ENCODE peak calls at places on chromosomes 6 and 20, in six cellular contexts. T is kidney, O is H9, P is astrocyte, Z is SK-N-SH, Q is neural progenitor cell. B is an unnamed sample. For H3K4me1, the result is how much of the 10 kb centered on the place peaks cover.

GRCh38 chr6:170152989-170153388 is 137.9 kb downstream of the DLL1 start:
- DNase-seq in Q (peak), T (peak), O (peak), P (peak), Z (no peak), B (peak)

GRCh38 chr6:35485402-35485877 is 11.4 kb downstream of the TEAD3 start:
- DNase-seq in P (peak), Q (peak), T (peak), O (peak), Z (no peak), B (peak)

GRCh38 chr20:32333988-32334885 is 23.9 kb upstream of the ASXL1 start:
- DNase-seq in O (no peak), Z (no peak), P (no peak), Q (no peak), T (peak), B (peak)

GRCh38 chr6:11584264-11584663 is 46.7 kb downstream of the TMEM170B start:
- DNase-seq in T (no peak), Z (no peak), P (no peak), O (no peak), Q (no peak), B (no peak)

GRCh38 chr6:28776269-28777146 is 147.3 kb downstream of the TRIM27 start:
- DNase-seq in Q (peak), T (no peak), O (peak), P (no peak), Z (no peak), B (no peak)

GRCh38 chr20:61537721-61538480 is 285.8 kb downstream of the CDH4 start:
- DNase-seq in T (peak), P (no peak), O (no peak), Z (no peak), Q (peak), B (no peak)

GRCh38 chr6:15310680-15311079 is 64.8 kb downstream of the JARID2 start:
- DNase-seq in Z (no peak), T (no peak), P (peak), O (no peak), Q (no peak), B (no peak)

GRCh38 chr6:166942393-166943168 is 13.8 kb downstream of the RNASET2 start:
- DNase-seq in T (no peak), O (no peak), Q (no peak), P (peak), Z (peak), B (peak)

GRCh38 chr6:39062014-39062740 is 13.6 kb downstream of the GLP1R start:
- DNase-seq in P (no peak), Z (peak), O (no peak), T (no peak), Q (peak), B (no peak)

GRCh38 chr20:20393770-20394169 is 25.9 kb downstream of the INSM1 start:
- DNase-seq in Q (no peak), T (no peak), O (no peak), P (no peak), Z (no peak), B (no peak)

GRCh38 chr6:35722121-35722761 is 14.6 kb upstream of the ARMC12 start:
- DNase-seq in O (no peak), T (peak), Q (no peak), Z (no peak), P (no peak), B (peak)

GRCh38 chr6:74015427-74015826 is 319.4 kb downstream of the CD109 start:
- DNase-seq in O (no peak), P (no peak), Q (no peak), Z (no peak), T (no peak), B (no peak)

GRCh38 chr6:56730663-56731529 is 88.2 kb upstream of the DST start:
- DNase-seq in Q (no peak), T (no peak), Z (no peak), O (no peak), P (peak), B (no peak)

GRCh38 chr6:10962673-10963072 is 75.8 kb downstream of the SYCP2L start:
- DNase-seq in O (no peak), Z (peak), T (no peak), P (peak), Q (no peak), B (no peak)

GRCh38 chr6:149728499-149729234 is 10.8 kb upstream of the LATS1 start:
- DNase-seq in T (no peak), Z (no peak), Q (no peak), O (no peak), P (no peak), B (no peak)

GRCh38 chr6:31829633-31830492 is 2.3 kb downstream of the HSPA1B start:
- DNase-seq in P (no peak), T (peak), Q (peak), Z (no peak), O (no peak), B (peak)

GRCh38 chr6:107348224-107348623 is 111.1 kb downstream of the PDSS2 start:
- DNase-seq in Q (no peak), O (no peak), T (no peak), Z (no peak), P (no peak), B (no peak)

GRCh38 chr6:107340881-107341280 is 118.5 kb downstream of the PDSS2 start:
- DNase-seq in Q (no peak), O (no peak), P (no peak), Z (no peak), T (no peak), B (no peak)

GRCh38 chr6:107344981-107345380 is 114.4 kb downstream of the PDSS2 start:
- DNase-seq in Q (no peak), P (no peak), O (no peak), T (no peak), Z (no peak), B (no peak)

GRCh38 chr6:107345398-107345797 is 114.0 kb downstream of the PDSS2 start:
- DNase-seq in Z (no peak), T (no peak), O (no peak), P (no peak), Q (no peak), B (no peak)

GRCh38 chr6:107344383-107344782 is 115.0 kb downstream of the PDSS2 start:
- DNase-seq in Q (no peak), P (no peak), O (no peak), T (no peak), Z (no peak), B (no peak)
- H3K4me1 ChIP-seq in Q (under half), P (under half), O (under half), T (under half), Z (under half), B (under half)

DNA sequence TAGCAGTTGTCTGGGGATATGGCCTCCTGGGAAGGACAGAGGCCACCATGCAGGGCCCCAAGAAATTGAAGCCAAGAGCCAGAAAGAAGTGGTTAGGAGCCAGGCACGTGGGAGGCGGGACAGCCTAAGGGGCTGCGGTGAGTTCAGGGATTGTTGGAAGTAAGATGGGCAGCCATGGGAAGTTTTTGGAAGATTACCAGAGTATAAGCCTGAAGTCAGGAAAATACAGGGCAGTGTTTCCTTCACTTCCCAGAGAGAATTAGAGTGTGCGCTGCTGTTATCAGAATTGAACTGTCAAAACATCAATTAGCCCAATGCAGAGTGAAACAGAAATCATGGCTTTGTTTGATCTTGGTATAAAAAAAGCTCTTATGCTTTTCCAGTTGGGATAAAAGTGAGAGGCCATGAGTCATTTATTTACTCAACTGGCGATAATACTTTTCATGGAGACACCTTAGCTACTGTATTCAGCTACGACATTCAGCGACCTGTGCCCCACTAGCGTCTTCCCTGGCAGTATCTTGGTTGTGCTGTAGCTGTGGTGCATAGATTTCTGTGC is 66.9 kb downstream of the PHACTR2 start:
- DNase-seq in O (no peak), Q (no peak), T (no peak), P (peak), Z (no peak), B (peak)
- H3K9ac ChIP-seq in O (no peak), Q (no peak), T (no peak), P (peak), Z (no peak), B (peak)

GRCh38 chr6:137571854-137572253 is 77.7 kb upstream of the OLIG3 start:
- DNase-seq in O (peak), Q (peak), Z (peak), T (no peak), P (no peak), B (peak)
- TF ChIP-seq CTCF in O (peak), Q (peak), Z (peak), T (peak), P (peak), B (peak)

GRCh38 chr20:47647994-47648393 is 137.3 kb downstream of the SULF2 start:
- DNase-seq in Q (no peak), Z (no peak), O (no peak), T (no peak), P (no peak), B (no peak)
- H3K4me1 ChIP-seq in Q (under half), Z (under half), O (under half), T (under half), P (under half), B (under half)

GRCh38 chr6:53706525-53706924 is 41.0 kb upstream of the KLHL31 start:
- DNase-seq in Z (no peak), O (no peak), Q (no peak), P (no peak), T (no peak), B (no peak)
- H3K9ac ChIP-seq in Z (no peak), O (no peak), Q (no peak), P (no peak), T (no peak), B (no peak)

GRCh38 chr20:53161473-53161872 is 189.3 kb downstream of the TSHZ2 start:
- DNase-seq in Z (no peak), O (no peak), P (no peak), Q (no peak), T (no peak), B (no peak)

GRCh38 chr20:53164072-53164471 is 191.9 kb downstream of the TSHZ2 start:
- DNase-seq in Q (no peak), Z (no peak), P (no peak), T (no peak), O (no peak), B (no peak)

GRCh38 chr20:53163486-53163885 is 191.3 kb downstream of the TSHZ2 start:
- DNase-seq in O (no peak), Q (no peak), T (no peak), P (peak), Z (no peak), B (no peak)

GRCh38 chr20:53161073-53161472 is 188.9 kb downstream of the TSHZ2 start:
- DNase-seq in Q (no peak), P (no peak), O (no peak), Z (no peak), T (no peak), B (no peak)

DNA sequence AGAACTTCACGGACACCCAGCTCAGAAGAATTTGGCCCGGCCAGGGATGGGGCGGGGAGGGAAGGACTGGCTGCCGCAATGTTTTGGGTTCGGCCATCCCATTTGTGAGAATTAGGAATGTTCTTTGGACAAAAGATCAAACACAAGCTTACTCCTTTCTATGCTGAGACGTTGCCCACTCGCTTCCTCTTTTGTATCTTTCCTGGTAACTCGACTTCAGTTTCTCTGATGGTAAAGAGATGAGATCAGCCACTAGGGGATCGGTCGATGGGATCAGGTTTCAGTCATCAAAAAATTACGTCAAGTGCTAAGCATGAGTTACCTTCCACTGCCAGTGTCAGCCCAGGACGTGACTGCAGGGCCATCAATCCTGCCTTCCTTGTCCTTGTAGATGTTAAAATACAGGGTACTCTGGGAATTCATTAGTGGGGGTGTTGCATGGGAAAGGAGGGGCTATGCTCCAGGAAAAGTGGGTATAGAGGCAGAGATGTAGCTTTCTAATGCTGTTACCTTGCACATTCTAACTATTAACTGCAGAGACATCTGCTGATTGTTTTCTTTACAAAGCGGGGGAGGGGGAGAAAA is 190.2 kb downstream of the TSHZ2 start:
- DNase-seq in O (peak), P (peak), Z (no peak), Q (peak), T (peak), B (no peak)
- TF ChIP-seq CTCF in O (peak), P (peak), Z (no peak), Q (peak), T (no peak), B (no peak)

GRCh38 chr6:116277124-116277523 is 2.6 kb downstream of the TSPYL1 start:
- DNase-seq in P (no peak), T (no peak), Z (no peak), Q (no peak), O (no peak), B (no peak)

GRCh38 chr6:116280161-116280959 is 630 bp upstream of the TSPYL1 start:
- DNase-seq in P (no peak), O (no peak), T (no peak), Q (no peak), Z (no peak), B (no peak)

GRCh38 chr6:116278853-116279231 is 888 bp downstream of the TSPYL1 start:
- DNase-seq in Q (no peak), Z (peak), T (peak), O (no peak), P (no peak), B (peak)

GRCh38 chr6:116279232-116280160 is at the start of gene TSPYL1:
- DNase-seq in T (peak), Q (peak), Z (peak), O (peak), P (peak), B (peak)

DNA sequence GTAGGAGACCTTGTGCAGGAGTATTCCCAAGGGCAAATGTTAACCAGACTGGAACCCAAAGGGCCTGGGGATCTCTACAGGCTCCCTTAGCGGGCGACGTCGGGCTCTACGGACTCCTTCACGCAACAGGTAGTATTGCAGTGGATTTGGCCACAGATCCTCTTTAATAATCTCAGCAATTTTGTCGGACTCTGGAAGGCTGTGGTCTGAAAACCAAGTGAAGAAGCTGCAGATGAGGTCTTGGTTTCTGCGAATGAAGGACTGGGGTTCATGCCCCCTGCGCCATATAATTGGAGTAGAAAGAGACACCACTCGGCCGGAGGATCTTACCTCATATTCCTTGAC is 1.3 kb downstream of the TSPYL1 start:
- DNase-seq in O (no peak), Z (no peak), Q (no peak), P (no peak), T (no peak), B (peak)
- H3K4me1 ChIP-seq in O (under half), Z (under half), Q (under half), P (under half), T (under half), B (under half)

B was measured in colonic mucosa.